ENCODE peak calls at places on chromosomes 13 and 19, in seven cellular contexts. B is HepG2, G is SK-N-SH, H is K562, L is H1, T is GM12892, V is GM12878. I is an unnamed sample.

GRCh38 chr19:39053276-39054090 is 21.1 kb upstream of the FBXO27 start:
- DNase-seq in L (no peak), H (no peak), B (peak), G (no peak), V (no peak), T (no peak), I (no peak)

GRCh38 chr19:17579523-17580244 is 24.2 kb downstream of the COLGALT1 start:
- DNase-seq in B (no peak), V (no peak), T (peak), H (peak), G (peak), L (peak), I (peak)

GRCh38 chr19:19379527-19379926 is 25.9 kb upstream of the GATAD2A start:
- DNase-seq in L (no peak), H (no peak), B (no peak), G (no peak), T (no peak), V (no peak), I (no peak)

GRCh38 chr13:112756967-112757758 is 67.3 kb downstream of the ATP11A start:
- DNase-seq in V (no peak), T (no peak), L (no peak), B (peak), G (no peak), H (no peak), I (no peak)

GRCh38 chr19:6350688-6351087 is 10.6 kb upstream of the CLPP start:
- DNase-seq in L (no peak), H (no peak), B (no peak), V (no peak), G (no peak), T (no peak), I (no peak)

GRCh38 chr13:108777421-108778420 is 148.3 kb downstream of the MYO16 start:
- DNase-seq in G (no peak), T (no peak), L (peak), B (peak), H (no peak), V (no peak), I (no peak)

GRCh38 chr19:52170863-52171320 is 529 bp downstream of the ZNF836 start:
- DNase-seq in V (no peak), H (no peak), T (peak), B (no peak), L (no peak), G (peak), I (peak)

GRCh38 chr19:12872941-12873890 is 8.0 kb downstream of the DNASE2 start:
- DNase-seq in V (no peak), L (no peak), B (peak), T (no peak), H (peak), G (peak), I (peak)

GRCh38 chr19:17156296-17156946 is 58.7 kb upstream of the USE1 start:
- DNase-seq in G (no peak), B (no peak), T (no peak), H (no peak), L (no peak), V (no peak), I (no peak)

GRCh38 chr13:25046274-25046984 is 49.5 kb upstream of the PABPC3 start:
- DNase-seq in V (no peak), L (no peak), B (no peak), G (peak), H (no peak), T (no peak), I (no peak)
- TF ChIP-seq TAF1 in V (no peak), L (no peak), B (no peak), G (no peak), H (no peak), T (no peak), I (no peak)

DNA sequence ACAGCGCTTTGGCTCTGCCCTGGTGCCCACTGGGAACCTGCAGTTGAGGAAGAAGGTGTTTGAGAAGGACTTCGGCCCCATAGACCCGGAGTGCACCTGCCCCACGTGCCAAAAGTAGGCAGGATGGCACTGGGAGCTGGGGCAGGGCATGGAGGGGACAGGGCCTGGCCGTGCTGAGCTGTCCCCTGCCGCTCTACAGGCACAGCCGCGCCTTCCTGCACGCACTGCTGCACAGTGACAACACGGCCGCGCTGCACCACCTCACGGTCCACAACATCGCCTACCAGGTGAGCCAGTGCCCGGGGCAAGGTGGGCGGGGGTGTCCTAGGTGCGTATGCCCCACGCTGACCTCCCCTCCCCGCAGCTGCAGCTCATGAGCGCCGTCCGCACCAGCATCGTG is 5.1 kb upstream of the DNM2 start:
- DNase-seq in H (no peak), V (no peak), T (no peak), L (no peak), G (no peak), B (no peak), I (no peak)
- TF ChIP-seq TAF1 in H (no peak), V (no peak), T (no peak), L (no peak), G (no peak), B (no peak), I (no peak)

DNA sequence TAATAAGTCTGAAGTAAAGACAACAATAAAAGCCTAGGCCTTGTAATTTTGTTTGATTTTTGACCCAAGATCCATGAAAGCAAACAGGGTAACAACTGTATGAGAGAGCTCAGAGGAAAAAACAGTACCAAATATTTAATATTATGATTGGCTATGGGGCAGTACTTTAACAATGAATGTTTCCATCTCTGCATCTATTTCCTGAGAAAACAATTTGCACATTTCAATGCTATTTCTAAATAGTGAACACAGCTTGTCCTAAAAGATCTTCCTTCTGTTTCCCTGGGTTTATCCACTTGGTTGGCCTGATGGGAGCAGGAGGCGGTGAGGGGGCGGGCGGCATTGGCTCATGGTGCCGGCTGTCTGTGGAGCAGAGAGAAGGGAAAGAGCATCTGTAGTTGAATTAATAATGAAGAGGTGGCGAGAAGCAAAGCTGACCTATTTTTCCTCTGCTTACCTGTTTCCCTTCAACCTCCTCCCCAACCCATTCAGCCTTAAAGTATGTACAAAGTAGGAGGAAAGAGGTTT is 291.4 kb downstream of the DCLK1 start:
- DNase-seq in B (no peak), G (no peak), H (no peak), L (no peak), V (no peak), T (no peak), I (no peak)
- TF ChIP-seq TAF1 in B (no peak), G (no peak), H (no peak), L (no peak), V (no peak), T (no peak), I (no peak)

DNA sequence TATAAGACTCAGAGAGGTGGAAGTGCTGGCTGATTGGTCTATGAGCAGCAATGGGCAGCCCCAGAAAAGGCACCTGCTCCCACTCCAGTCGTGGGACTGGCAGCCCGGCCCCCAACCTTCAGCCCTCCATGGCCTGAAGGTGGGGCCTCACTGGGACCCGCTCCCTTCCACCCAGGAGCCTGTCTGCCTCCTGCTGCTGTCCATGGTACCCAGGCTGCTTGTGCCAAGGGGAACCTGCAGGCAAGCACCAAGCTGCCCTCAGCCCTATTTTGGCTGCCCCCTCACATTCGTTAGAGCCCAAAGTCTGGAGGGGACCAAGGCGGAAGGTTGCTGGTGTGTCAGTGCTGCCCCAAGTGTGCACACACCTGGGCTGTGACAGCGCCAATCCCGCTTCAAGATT is 2304.9 kb downstream of the PCDH9 start:
- DNase-seq in V (no peak), G (no peak), H (no peak), B (no peak), T (no peak), L (peak), I (no peak)
- TF ChIP-seq TAF1 in V (no peak), G (no peak), H (no peak), B (no peak), T (no peak), L (no peak), I (no peak)

GRCh38 chr19:48175578-48175977 is 5.1 kb downstream of the ZSWIM9 start:
- DNase-seq in T (no peak), G (no peak), H (no peak), L (no peak), B (no peak), V (no peak), I (no peak)

GRCh38 chr19:48181505-48181904 is 11.0 kb downstream of the ZSWIM9 start:
- DNase-seq in T (no peak), V (no peak), G (no peak), H (no peak), B (no peak), L (no peak), I (no peak)

GRCh38 chr19:48174445-48175030 is 4.1 kb downstream of the ZSWIM9 start:
- DNase-seq in L (no peak), G (no peak), T (no peak), B (no peak), V (no peak), H (no peak), I (no peak)

GRCh38 chr19:48171584-48172170 is 1.2 kb downstream of the ZSWIM9 start:
- DNase-seq in T (no peak), V (no peak), B (no peak), G (no peak), H (no peak), L (no peak), I (no peak)

DNA sequence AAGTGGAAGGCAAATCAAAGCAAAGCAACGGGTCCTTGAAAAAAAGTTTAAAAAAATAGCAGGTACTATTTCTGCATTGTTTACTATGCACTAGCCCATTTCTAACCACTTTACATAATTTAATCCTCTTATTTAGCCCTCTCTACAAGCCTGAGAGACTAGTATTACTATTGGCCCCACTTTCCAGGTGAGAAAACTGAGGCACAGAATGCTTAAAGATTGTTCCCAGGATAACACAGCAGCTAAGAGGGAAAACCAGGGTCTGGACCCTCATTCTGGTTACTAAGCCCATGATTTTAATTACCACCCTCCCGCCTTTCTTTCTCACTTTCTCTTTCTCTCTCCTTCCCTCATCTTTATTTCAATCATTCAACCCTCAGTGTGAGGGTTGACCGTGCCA is 5.7 kb downstream of the ZSWIM9 start:
- DNase-seq in T (no peak), B (no peak), G (no peak), V (no peak), L (no peak), H (no peak), I (no peak)
- TF ChIP-seq TAF1 in T (no peak), B (no peak), G (no peak), V (no peak), L (no peak), H (no peak), I (no peak)

GRCh38 chr13:99997702-99998219 is 16.2 kb downstream of the ZIC2 start:
- DNase-seq in T (no peak), H (no peak), L (no peak), V (no peak), B (no peak), G (no peak), I (no peak)

GRCh38 chr13:99993660-99994455 is 12.3 kb downstream of the ZIC2 start:
- DNase-seq in T (no peak), H (no peak), V (no peak), B (no peak), L (no peak), G (no peak), I (no peak)

GRCh38 chr13:99995104-99995502 is 13.5 kb downstream of the ZIC2 start:
- DNase-seq in G (no peak), L (no peak), T (no peak), V (no peak), B (no peak), H (no peak), I (no peak)

GRCh38 chr13:99996177-99996705 is 14.7 kb downstream of the ZIC2 start:
- DNase-seq in B (no peak), T (no peak), G (no peak), L (no peak), V (no peak), H (no peak), I (no peak)

DNA sequence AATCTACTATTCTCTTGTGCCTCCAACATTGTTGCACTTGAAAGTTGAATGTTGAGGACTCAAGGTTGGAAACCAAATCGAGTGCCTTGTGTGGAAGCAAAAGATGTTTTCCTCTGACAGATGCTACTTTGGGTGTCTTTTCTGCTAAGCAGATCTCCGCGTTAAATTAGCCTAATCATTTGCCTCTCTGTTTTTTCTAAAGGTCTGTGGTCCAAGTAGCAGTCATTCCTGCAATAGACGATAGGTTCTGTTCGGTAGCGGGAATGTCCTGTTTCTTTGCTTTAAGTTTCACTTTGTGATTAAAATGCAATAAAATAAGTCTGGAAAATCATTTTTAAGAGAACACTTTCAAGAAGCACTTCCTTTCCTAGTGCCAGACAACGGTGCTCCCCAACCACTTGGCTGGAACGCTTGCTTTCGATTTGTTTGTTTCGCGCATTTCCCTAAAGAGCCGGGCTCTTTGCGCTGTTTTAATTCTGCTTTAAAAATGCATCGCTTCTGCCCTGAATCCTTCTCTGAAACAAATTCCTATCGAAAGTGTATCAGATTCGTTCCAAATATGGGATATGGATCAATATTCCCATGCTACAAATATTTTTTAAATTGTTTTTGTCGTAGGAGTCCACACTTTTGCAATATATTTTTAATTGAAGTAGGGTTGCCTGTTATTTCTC is 14.1 kb downstream of the ZIC2 start:
- DNase-seq in V (no peak), G (no peak), B (no peak), L (no peak), T (no peak), H (no peak), I (no peak)
- TF ChIP-seq TAF1 in V (no peak), G (no peak), B (no peak), L (no peak), T (no peak), H (no peak), I (no peak)

GRCh38 chr13:57846600-57847173 is 215.1 kb downstream of the PCDH17 start:
- DNase-seq in V (no peak), L (no peak), T (no peak), H (no peak), G (no peak), B (no peak), I (no peak)
- TF ChIP-seq TAF1 in V (no peak), L (no peak), T (no peak), H (no peak), G (no peak), B (no peak), I (no peak)

DNA sequence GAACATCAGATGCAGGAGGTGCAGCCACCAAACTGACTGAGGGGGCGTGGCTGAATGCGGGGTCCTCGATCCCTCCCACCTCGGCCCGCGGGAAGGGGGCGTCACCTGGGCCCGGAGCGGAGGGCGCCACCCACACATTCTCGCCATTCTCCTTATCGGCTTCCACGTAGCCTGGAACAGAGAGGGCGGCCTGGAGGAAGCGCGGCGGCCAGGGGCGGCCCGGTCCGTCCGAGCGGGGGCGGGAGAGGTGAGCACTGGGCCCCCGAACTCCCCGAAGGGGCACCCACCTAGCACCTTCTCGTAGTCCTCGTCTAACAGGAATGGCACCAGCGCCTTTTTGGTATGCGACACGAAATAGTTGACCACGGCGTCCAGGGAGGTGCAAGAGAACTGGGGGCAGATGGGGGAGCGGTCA is 11.8 kb downstream of the STAP2 start:
- DNase-seq in V (no peak), G (peak), H (peak), T (no peak), B (no peak), L (no peak), I (no peak)
- TF ChIP-seq TAF1 in V (no peak), G (no peak), H (no peak), T (no peak), B (no peak), L (no peak), I (no peak)

DNA sequence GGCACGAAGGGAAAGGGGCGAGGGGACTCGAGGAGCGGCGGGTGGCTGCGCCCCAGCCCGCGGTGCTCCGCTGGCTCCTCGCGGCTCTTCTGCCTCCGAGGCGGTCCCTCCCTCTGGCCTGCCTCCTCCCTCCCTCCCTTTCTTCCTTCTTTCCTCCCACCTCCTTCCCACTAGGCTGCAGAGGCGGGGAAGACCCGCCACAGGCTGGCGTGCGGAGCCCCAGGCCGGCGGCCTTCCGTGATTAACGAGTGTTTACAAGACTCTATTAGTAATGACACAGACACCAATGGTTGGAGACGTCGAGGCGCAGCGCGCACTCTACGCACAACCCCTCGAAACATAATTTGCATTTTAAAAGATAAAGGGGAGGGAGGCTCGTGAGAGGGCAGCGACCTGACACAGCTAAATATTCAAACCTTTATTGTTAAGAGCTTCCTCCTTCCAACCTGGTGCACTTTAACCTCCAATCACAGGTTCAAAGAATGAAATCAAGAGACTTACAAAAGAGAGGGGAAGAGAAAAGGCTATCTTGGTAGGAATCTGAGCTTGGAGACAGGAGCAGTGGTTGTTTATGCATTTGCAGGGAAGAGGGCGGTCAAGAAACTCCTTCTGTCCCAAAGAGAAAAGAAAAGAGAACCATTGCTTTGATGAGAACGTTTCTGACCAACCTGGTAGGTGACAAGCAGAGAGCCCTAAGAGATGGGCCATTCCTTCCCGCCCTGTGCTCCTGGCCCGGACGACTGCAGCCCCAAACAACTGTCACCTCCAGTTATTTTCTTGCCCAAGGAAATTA is at the start of gene CDX2:
- DNase-seq in V (no peak), L (no peak), G (peak), T (no peak), H (no peak), B (no peak), I (no peak)
- TF ChIP-seq TAF1 in V (no peak), L (no peak), G (no peak), T (no peak), H (no peak), B (no peak), I (no peak)

GRCh38 chr19:50427318-50427925 is 5.3 kb upstream of the MYBPC2 start:
- DNase-seq in L (no peak), T (no peak), G (no peak), V (no peak), B (no peak), H (no peak), I (no peak)

GRCh38 chr19:50428768-50429463 is 3.8 kb upstream of the MYBPC2 start:
- DNase-seq in T (no peak), B (no peak), V (no peak), H (no peak), G (no peak), L (no peak), I (no peak)

GRCh38 chr19:50430888-50431342 is 1.8 kb upstream of the MYBPC2 start:
- DNase-seq in L (no peak), G (no peak), T (no peak), H (no peak), B (no peak), V (no peak), I (no peak)

GRCh38 chr19:50425581-50425980 is 6.8 kb downstream of the SPIB start:
- DNase-seq in H (no peak), V (no peak), B (no peak), T (no peak), G (no peak), L (no peak), I (no peak)

DNA sequence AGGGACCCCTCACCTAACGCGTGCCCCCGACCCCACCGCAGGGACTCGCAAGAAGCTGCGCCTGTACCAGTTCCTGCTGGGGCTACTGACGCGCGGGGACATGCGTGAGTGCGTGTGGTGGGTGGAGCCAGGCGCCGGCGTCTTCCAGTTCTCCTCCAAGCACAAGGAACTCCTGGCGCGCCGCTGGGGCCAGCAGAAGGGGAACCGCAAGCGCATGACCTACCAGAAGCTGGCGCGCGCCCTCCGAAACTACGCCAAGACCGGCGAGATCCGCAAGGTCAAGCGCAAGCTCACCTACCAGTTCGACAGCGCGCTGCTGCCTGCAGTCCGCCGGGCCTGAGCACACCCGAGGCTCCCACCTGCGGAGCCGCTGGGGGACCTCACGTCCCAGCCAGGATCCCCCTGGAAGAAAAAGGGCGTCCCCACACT is 4.7 kb upstream of the MYBPC2 start:
- DNase-seq in G (no peak), T (no peak), V (no peak), H (no peak), B (no peak), L (peak), I (no peak)
- TF ChIP-seq TAF1 in G (no peak), T (no peak), V (no peak), H (no peak), B (no peak), L (peak), I (no peak)